ENCODE peak calls at places on chromosomes 6 and 20, in ten cellular contexts. One of them, this sample, is unnamed.

GRCh38 chr6:111631930-111632460 is 26.3 kb upstream of the TRAF3IP2 start:
- DNase-seq in kidney epithelial cell: no peak
- DNase-seq in HT1080: no peak
- DNase-seq in central memory CD4-positive, alpha-beta T cell: no peak
- DNase-seq in endothelial cell of umbilical vein: no peak
- DNase-seq in pancreas: no peak
- DNase-seq in HuH-7.5: no peak
- DNase-seq in NCI-H187 treated with DMSO at 0.1 percent for 48 hours: peak
- DNase-seq in RCC 7860: no peak
- DNase-seq in GDM1: no peak
- DNase-seq in this sample: no peak

GRCh38 chr6:32462609-32463008 is 22.9 kb downstream of the HLA-DRA start:
- DNase-seq in kidney epithelial cell: no peak
- DNase-seq in HT1080: peak
- DNase-seq in central memory CD4-positive, alpha-beta T cell: no peak
- DNase-seq in endothelial cell of umbilical vein: no peak
- DNase-seq in pancreas: no peak
- DNase-seq in HuH-7.5: no peak
- DNase-seq in NCI-H187 treated with DMSO at 0.1 percent for 48 hours: no peak
- DNase-seq in RCC 7860: no peak
- DNase-seq in GDM1: no peak
- DNase-seq in this sample: no peak

GRCh38 chr6:23089981-23090380 is 520.6 kb downstream of the HDGFL1 start:
- DNase-seq in kidney epithelial cell: no peak
- DNase-seq in HT1080: no peak
- DNase-seq in central memory CD4-positive, alpha-beta T cell: no peak
- DNase-seq in endothelial cell of umbilical vein: no peak
- DNase-seq in pancreas: no peak
- DNase-seq in HuH-7.5: no peak
- DNase-seq in NCI-H187 treated with DMSO at 0.1 percent for 48 hours: no peak
- DNase-seq in RCC 7860: no peak
- DNase-seq in GDM1: no peak
- DNase-seq in this sample: no peak

GRCh38 chr6:160788806-160789205 is 86.8 kb downstream of the PLG start:
- DNase-seq in kidney epithelial cell: no peak
- DNase-seq in HT1080: no peak
- DNase-seq in central memory CD4-positive, alpha-beta T cell: no peak
- DNase-seq in endothelial cell of umbilical vein: no peak
- DNase-seq in pancreas: no peak
- DNase-seq in HuH-7.5: no peak
- DNase-seq in NCI-H187 treated with DMSO at 0.1 percent for 48 hours: no peak
- DNase-seq in RCC 7860: no peak
- DNase-seq in GDM1: no peak
- DNase-seq in this sample: no peak

GRCh38 chr20:6651016-6651415 is 116.5 kb upstream of the BMP2 start:
- DNase-seq in kidney epithelial cell: peak
- DNase-seq in HT1080: peak
- DNase-seq in central memory CD4-positive, alpha-beta T cell: no peak
- DNase-seq in endothelial cell of umbilical vein: no peak
- DNase-seq in pancreas: no peak
- DNase-seq in HuH-7.5: no peak
- DNase-seq in NCI-H187 treated with DMSO at 0.1 percent for 48 hours: no peak
- DNase-seq in RCC 7860: peak
- DNase-seq in GDM1: no peak
- DNase-seq in this sample: no peak

GRCh38 chr20:62345681-62346370 is 21.3 kb downstream of the LAMA5 start:
- DNase-seq in kidney epithelial cell: no peak
- DNase-seq in HT1080: no peak
- DNase-seq in central memory CD4-positive, alpha-beta T cell: no peak
- DNase-seq in endothelial cell of umbilical vein: no peak
- DNase-seq in pancreas: no peak
- DNase-seq in HuH-7.5: no peak
- DNase-seq in NCI-H187 treated with DMSO at 0.1 percent for 48 hours: no peak
- DNase-seq in RCC 7860: no peak
- DNase-seq in GDM1: no peak
- DNase-seq in this sample: no peak

GRCh38 chr6:169415179-169415578 is 161.5 kb upstream of the THBS2 start:
- DNase-seq in kidney epithelial cell: no peak
- DNase-seq in HT1080: no peak
- DNase-seq in central memory CD4-positive, alpha-beta T cell: no peak
- DNase-seq in endothelial cell of umbilical vein: no peak
- DNase-seq in pancreas: no peak
- DNase-seq in HuH-7.5: no peak
- DNase-seq in NCI-H187 treated with DMSO at 0.1 percent for 48 hours: no peak
- DNase-seq in RCC 7860: no peak
- DNase-seq in GDM1: no peak
- DNase-seq in this sample: no peak

GRCh38 chr6:48766349-48766748 is 655.4 kb upstream of the PTCHD4 start:
- DNase-seq in kidney epithelial cell: peak
- DNase-seq in HT1080: peak
- DNase-seq in central memory CD4-positive, alpha-beta T cell: no peak
- DNase-seq in endothelial cell of umbilical vein: no peak
- DNase-seq in pancreas: no peak
- DNase-seq in HuH-7.5: no peak
- DNase-seq in NCI-H187 treated with DMSO at 0.1 percent for 48 hours: no peak
- DNase-seq in RCC 7860: peak
- DNase-seq in GDM1: no peak
- DNase-seq in this sample: no peak

GRCh38 chr6:72944660-72945059 is 280.6 kb downstream of the KHDC1L start:
- DNase-seq in kidney epithelial cell: no peak
- DNase-seq in HT1080: no peak
- DNase-seq in central memory CD4-positive, alpha-beta T cell: no peak
- DNase-seq in endothelial cell of umbilical vein: no peak
- DNase-seq in pancreas: no peak
- DNase-seq in HuH-7.5: no peak
- DNase-seq in NCI-H187 treated with DMSO at 0.1 percent for 48 hours: no peak
- DNase-seq in RCC 7860: no peak
- DNase-seq in GDM1: no peak
- DNase-seq in this sample: no peak

GRCh38 chr20:31663838-31664695 is 26.4 kb downstream of the COX4I2 start:
- DNase-seq in kidney epithelial cell: no peak
- DNase-seq in HT1080: no peak
- DNase-seq in central memory CD4-positive, alpha-beta T cell: no peak
- DNase-seq in endothelial cell of umbilical vein: no peak
- DNase-seq in pancreas: peak
- DNase-seq in HuH-7.5: peak
- DNase-seq in NCI-H187 treated with DMSO at 0.1 percent for 48 hours: no peak
- DNase-seq in RCC 7860: no peak
- DNase-seq in GDM1: no peak
- DNase-seq in this sample: no peak

GRCh38 chr6:15522026-15522425 is 140.8 kb downstream of the DTNBP1 start:
- DNase-seq in kidney epithelial cell: no peak
- DNase-seq in HT1080: no peak
- DNase-seq in central memory CD4-positive, alpha-beta T cell: no peak
- DNase-seq in endothelial cell of umbilical vein: no peak
- DNase-seq in pancreas: no peak
- DNase-seq in HuH-7.5: no peak
- DNase-seq in NCI-H187 treated with DMSO at 0.1 percent for 48 hours: no peak
- DNase-seq in RCC 7860: no peak
- DNase-seq in GDM1: no peak
- DNase-seq in this sample: no peak

GRCh38 chr6:12032783-12033573 is 20.9 kb downstream of the HIVEP1 start:
- DNase-seq in kidney epithelial cell: no peak
- DNase-seq in HT1080: no peak
- DNase-seq in central memory CD4-positive, alpha-beta T cell: no peak
- DNase-seq in endothelial cell of umbilical vein: no peak
- DNase-seq in pancreas: no peak
- DNase-seq in HuH-7.5: no peak
- DNase-seq in NCI-H187 treated with DMSO at 0.1 percent for 48 hours: no peak
- DNase-seq in RCC 7860: no peak
- DNase-seq in GDM1: no peak
- DNase-seq in this sample: no peak

GRCh38 chr6:12012566-12013367 is 655 bp downstream of the HIVEP1 start:
- DNase-seq in kidney epithelial cell: peak
- DNase-seq in HT1080: peak
- DNase-seq in central memory CD4-positive, alpha-beta T cell: peak
- DNase-seq in endothelial cell of umbilical vein: peak
- DNase-seq in pancreas: peak
- DNase-seq in HuH-7.5: peak
- DNase-seq in NCI-H187 treated with DMSO at 0.1 percent for 48 hours: peak
- DNase-seq in RCC 7860: peak
- DNase-seq in GDM1: peak
- DNase-seq in this sample: peak

GRCh38 chr20:63236116-63236837 is 572 bp downstream of the BIRC7 start:
- DNase-seq in kidney epithelial cell: no peak
- DNase-seq in HT1080: no peak
- DNase-seq in central memory CD4-positive, alpha-beta T cell: no peak
- DNase-seq in endothelial cell of umbilical vein: no peak
- DNase-seq in pancreas: no peak
- DNase-seq in HuH-7.5: no peak
- DNase-seq in NCI-H187 treated with DMSO at 0.1 percent for 48 hours: no peak
- DNase-seq in RCC 7860: no peak
- DNase-seq in GDM1: no peak
- DNase-seq in this sample: no peak

GRCh38 chr6:25404693-25405169 is 125.6 kb downstream of the CARMIL1 start:
- DNase-seq in kidney epithelial cell: no peak
- DNase-seq in HT1080: no peak
- DNase-seq in central memory CD4-positive, alpha-beta T cell: peak
- DNase-seq in endothelial cell of umbilical vein: peak
- DNase-seq in pancreas: no peak
- DNase-seq in HuH-7.5: no peak
- DNase-seq in NCI-H187 treated with DMSO at 0.1 percent for 48 hours: no peak
- DNase-seq in RCC 7860: no peak
- DNase-seq in GDM1: no peak
- DNase-seq in this sample: peak

GRCh38 chr6:139654309-139654708 is 279.9 kb upstream of the CITED2 start:
- DNase-seq in kidney epithelial cell: no peak
- DNase-seq in HT1080: no peak
- DNase-seq in central memory CD4-positive, alpha-beta T cell: no peak
- DNase-seq in endothelial cell of umbilical vein: no peak
- DNase-seq in pancreas: no peak
- DNase-seq in HuH-7.5: no peak
- DNase-seq in NCI-H187 treated with DMSO at 0.1 percent for 48 hours: no peak
- DNase-seq in RCC 7860: no peak
- DNase-seq in GDM1: no peak
- DNase-seq in this sample: no peak

GRCh38 chr6:43987838-43988439 is 139.3 kb downstream of the MRPL14 start:
- DNase-seq in kidney epithelial cell: no peak
- DNase-seq in HT1080: no peak
- DNase-seq in central memory CD4-positive, alpha-beta T cell: no peak
- DNase-seq in endothelial cell of umbilical vein: no peak
- DNase-seq in pancreas: no peak
- DNase-seq in HuH-7.5: no peak
- DNase-seq in NCI-H187 treated with DMSO at 0.1 percent for 48 hours: no peak
- DNase-seq in RCC 7860: no peak
- DNase-seq in GDM1: no peak
- DNase-seq in this sample: no peak

GRCh38 chr6:150091466-150091865 is 22.5 kb upstream of the ULBP3 start:
- DNase-seq in kidney epithelial cell: no peak
- DNase-seq in HT1080: no peak
- DNase-seq in central memory CD4-positive, alpha-beta T cell: no peak
- DNase-seq in endothelial cell of umbilical vein: no peak
- DNase-seq in pancreas: no peak
- DNase-seq in HuH-7.5: no peak
- DNase-seq in NCI-H187 treated with DMSO at 0.1 percent for 48 hours: no peak
- DNase-seq in RCC 7860: no peak
- DNase-seq in GDM1: no peak
- DNase-seq in this sample: no peak

GRCh38 chr6:159941286-159942113 is 27.4 kb upstream of the IGF2R start:
- DNase-seq in kidney epithelial cell: no peak
- DNase-seq in HT1080: peak
- DNase-seq in central memory CD4-positive, alpha-beta T cell: peak
- DNase-seq in endothelial cell of umbilical vein: no peak
- DNase-seq in pancreas: no peak
- DNase-seq in HuH-7.5: no peak
- DNase-seq in NCI-H187 treated with DMSO at 0.1 percent for 48 hours: no peak
- DNase-seq in RCC 7860: peak
- DNase-seq in GDM1: peak
- DNase-seq in this sample: peak

GRCh38 chr6:87375315-87375714 is 30.7 kb downstream of the C6orf163 start:
- DNase-seq in kidney epithelial cell: no peak
- DNase-seq in HT1080: no peak
- DNase-seq in central memory CD4-positive, alpha-beta T cell: no peak
- DNase-seq in endothelial cell of umbilical vein: no peak
- DNase-seq in pancreas: no peak
- DNase-seq in HuH-7.5: no peak
- DNase-seq in NCI-H187 treated with DMSO at 0.1 percent for 48 hours: no peak
- DNase-seq in RCC 7860: no peak
- DNase-seq in GDM1: no peak
- DNase-seq in this sample: no peak

GRCh38 chr6:119280586-119281163 is 68.9 kb downstream of the MAN1A1 start:
- DNase-seq in kidney epithelial cell: no peak
- DNase-seq in HT1080: no peak
- DNase-seq in central memory CD4-positive, alpha-beta T cell: no peak
- DNase-seq in endothelial cell of umbilical vein: no peak
- DNase-seq in pancreas: no peak
- DNase-seq in HuH-7.5: no peak
- DNase-seq in NCI-H187 treated with DMSO at 0.1 percent for 48 hours: no peak
- DNase-seq in RCC 7860: no peak
- DNase-seq in GDM1: no peak
- DNase-seq in this sample: no peak

GRCh38 chr20:59992531-59992930 is 34.3 kb downstream of the CDH26 start:
- DNase-seq in kidney epithelial cell: no peak
- DNase-seq in HT1080: no peak
- DNase-seq in central memory CD4-positive, alpha-beta T cell: no peak
- DNase-seq in endothelial cell of umbilical vein: no peak
- DNase-seq in pancreas: no peak
- DNase-seq in HuH-7.5: no peak
- DNase-seq in NCI-H187 treated with DMSO at 0.1 percent for 48 hours: no peak
- DNase-seq in RCC 7860: no peak
- DNase-seq in GDM1: no peak
- DNase-seq in this sample: no peak

GRCh38 chr6:144314003-144314485 is 28.9 kb downstream of the UTRN start:
- DNase-seq in kidney epithelial cell: no peak
- DNase-seq in HT1080: no peak
- DNase-seq in central memory CD4-positive, alpha-beta T cell: no peak
- DNase-seq in endothelial cell of umbilical vein: peak
- DNase-seq in pancreas: peak
- DNase-seq in HuH-7.5: no peak
- DNase-seq in NCI-H187 treated with DMSO at 0.1 percent for 48 hours: peak
- DNase-seq in RCC 7860: no peak
- DNase-seq in GDM1: no peak
- DNase-seq in this sample: no peak

GRCh38 chr6:70547313-70547712 is 19.4 kb upstream of the SDHAF4 start:
- DNase-seq in kidney epithelial cell: no peak
- DNase-seq in HT1080: peak
- DNase-seq in central memory CD4-positive, alpha-beta T cell: peak
- DNase-seq in endothelial cell of umbilical vein: peak
- DNase-seq in pancreas: no peak
- DNase-seq in HuH-7.5: no peak
- DNase-seq in NCI-H187 treated with DMSO at 0.1 percent for 48 hours: no peak
- DNase-seq in RCC 7860: no peak
- DNase-seq in GDM1: no peak
- DNase-seq in this sample: peak

GRCh38 chr6:54719633-54720032 is 126.9 kb upstream of the FAM83B start:
- DNase-seq in kidney epithelial cell: no peak
- DNase-seq in HT1080: no peak
- DNase-seq in central memory CD4-positive, alpha-beta T cell: no peak
- DNase-seq in endothelial cell of umbilical vein: no peak
- DNase-seq in pancreas: no peak
- DNase-seq in HuH-7.5: no peak
- DNase-seq in NCI-H187 treated with DMSO at 0.1 percent for 48 hours: no peak
- DNase-seq in RCC 7860: no peak
- DNase-seq in GDM1: no peak
- DNase-seq in this sample: no peak

GRCh38 chr6:87237804-87238203 is 82.4 kb downstream of the ZNF292 start:
- DNase-seq in kidney epithelial cell: no peak
- DNase-seq in HT1080: no peak
- DNase-seq in central memory CD4-positive, alpha-beta T cell: peak
- DNase-seq in endothelial cell of umbilical vein: peak
- DNase-seq in pancreas: no peak
- DNase-seq in HuH-7.5: peak
- DNase-seq in NCI-H187 treated with DMSO at 0.1 percent for 48 hours: no peak
- DNase-seq in RCC 7860: peak
- DNase-seq in GDM1: no peak
- DNase-seq in this sample: no peak

GRCh38 chr6:119482850-119483285 is 133.3 kb upstream of the MAN1A1 start:
- DNase-seq in kidney epithelial cell: no peak
- DNase-seq in HT1080: no peak
- DNase-seq in central memory CD4-positive, alpha-beta T cell: no peak
- DNase-seq in endothelial cell of umbilical vein: no peak
- DNase-seq in pancreas: no peak
- DNase-seq in HuH-7.5: no peak
- DNase-seq in NCI-H187 treated with DMSO at 0.1 percent for 48 hours: no peak
- DNase-seq in RCC 7860: no peak
- DNase-seq in GDM1: no peak
- DNase-seq in this sample: no peak

GRCh38 chr6:134911532-134911931 is 38.4 kb downstream of the ALDH8A1 start:
- DNase-seq in kidney epithelial cell: peak
- DNase-seq in HT1080: peak
- DNase-seq in central memory CD4-positive, alpha-beta T cell: no peak
- DNase-seq in endothelial cell of umbilical vein: no peak
- DNase-seq in pancreas: no peak
- DNase-seq in HuH-7.5: no peak
- DNase-seq in NCI-H187 treated with DMSO at 0.1 percent for 48 hours: no peak
- DNase-seq in RCC 7860: peak
- DNase-seq in GDM1: no peak
- DNase-seq in this sample: no peak

This sample was measured in activated CD4-positive, alpha-beta T cell treated with anti-CD3 and anti-CD28 coated beads, Interleukin-2, amount 10 ng/mL, durations not matched to agents 7 days and 5 days.